ENCODE peak calls at places on chromosomes 7 and 10, in five cellular contexts. One of them, this sample, is unnamed.

GRCh38 chr10:59362991-59363390 is 642 bp upstream of the FAM13C start:
- DNase-seq in HepG2: no peak
- DNase-seq in H1: peak; percentile 66
- DNase-seq in K562: no peak
- DNase-seq in GM12878: no peak
- DNase-seq in this sample: peak; percentile 68

GRCh38 chr10:96614515-96614914 is 27.7 kb upstream of the TM9SF3 start:
- DNase-seq in HepG2: peak; percentile 24
- DNase-seq in H1: no peak
- DNase-seq in K562: peak; percentile 31
- DNase-seq in GM12878: no peak
- DNase-seq in this sample: peak; percentile 36

GRCh38 chr10:1022413-1022812 is 3.2 kb downstream of the IDI2 start:
- DNase-seq in HepG2: no peak
- DNase-seq in H1: no peak
- DNase-seq in K562: no peak
- DNase-seq in GM12878: no peak
- DNase-seq in this sample: no peak

GRCh38 chr7:68063171-68063570 is 1066.5 kb downstream of the TYW1 start:
- DNase-seq in HepG2: no peak
- DNase-seq in H1: peak; percentile 53
- DNase-seq in K562: peak; percentile 44
- DNase-seq in GM12878: no peak
- DNase-seq in this sample: peak; percentile 52

GRCh38 chr10:69846252-69847000 is 44.7 kb downstream of the COL13A1 start:
- DNase-seq in HepG2: no peak
- DNase-seq in H1: no peak
- DNase-seq in K562: no peak
- DNase-seq in GM12878: no peak
- DNase-seq in this sample: peak; percentile 47

GRCh38 chr7:17302575-17303142 is 4.2 kb downstream of the AHR start:
- DNase-seq in HepG2: no peak
- DNase-seq in H1: no peak
- DNase-seq in K562: no peak
- DNase-seq in GM12878: peak; percentile 40
- DNase-seq in this sample: no peak

GRCh38 chr7:143416565-143417149 is 8.0 kb upstream of the EPHA1 start:
- DNase-seq in HepG2: peak; percentile 48
- DNase-seq in H1: no peak
- DNase-seq in K562: peak; percentile 78
- DNase-seq in GM12878: no peak
- DNase-seq in this sample: peak; percentile 82

GRCh38 chr10:127872011-127872741 is 20.6 kb downstream of the CLRN3 start:
- DNase-seq in HepG2: no peak
- DNase-seq in H1: peak; percentile 27
- DNase-seq in K562: no peak
- DNase-seq in GM12878: no peak
- DNase-seq in this sample: no peak

GRCh38 chr10:34530778-34531177 is 284.3 kb downstream of the PARD3 start:
- DNase-seq in HepG2: peak; percentile 72
- DNase-seq in H1: no peak
- DNase-seq in K562: no peak
- DNase-seq in GM12878: no peak
- DNase-seq in this sample: no peak

GRCh38 chr7:111357691-111358090 is 204.6 kb downstream of the IMMP2L start:
- DNase-seq in HepG2: no peak
- DNase-seq in H1: no peak
- DNase-seq in K562: no peak
- DNase-seq in GM12878: no peak
- DNase-seq in this sample: no peak

GRCh38 chr7:35723011-35723410 is 28.1 kb upstream of the HERPUD2 start:
- DNase-seq in HepG2: no peak
- DNase-seq in H1: no peak
- DNase-seq in K562: no peak
- DNase-seq in GM12878: no peak
- DNase-seq in this sample: no peak

GRCh38 chr10:14742815-14743214 is 31.9 kb downstream of the FAM107B start:
- DNase-seq in HepG2: no peak
- DNase-seq in H1: no peak
- DNase-seq in K562: no peak
- DNase-seq in GM12878: peak; percentile 76
- DNase-seq in this sample: no peak

GRCh38 chr10:79244841-79245504 is 102.3 kb upstream of the PPIF start:
- DNase-seq in HepG2: no peak
- DNase-seq in H1: no peak
- DNase-seq in K562: no peak
- DNase-seq in GM12878: peak; percentile 82
- DNase-seq in this sample: no peak

GRCh38 chr10:59895629-59896116 is 10.7 kb downstream of the CCDC6 start:
- DNase-seq in HepG2: peak; percentile 80
- DNase-seq in H1: no peak
- DNase-seq in K562: peak; percentile 53
- DNase-seq in GM12878: no peak
- DNase-seq in this sample: peak; percentile 20

GRCh38 chr7:120053390-120053961 is 219.5 kb upstream of the KCND2 start:
- DNase-seq in HepG2: no peak
- DNase-seq in H1: no peak
- DNase-seq in K562: no peak
- DNase-seq in GM12878: no peak
- DNase-seq in this sample: no peak

GRCh38 chr10:80617807-80618206 is 80.1 kb downstream of the SH2D4B start:
- DNase-seq in HepG2: no peak
- DNase-seq in H1: no peak
- DNase-seq in K562: no peak
- DNase-seq in GM12878: no peak
- DNase-seq in this sample: no peak

GRCh38 chr10:94524146-94524545 is 21.4 kb upstream of the HELLS start:
- DNase-seq in HepG2: no peak
- DNase-seq in H1: no peak
- DNase-seq in K562: no peak
- DNase-seq in GM12878: no peak
- DNase-seq in this sample: no peak

GRCh38 chr10:123038782-123039631 is 30.2 kb downstream of the ACADSB start:
- DNase-seq in HepG2: peak; percentile 29
- DNase-seq in H1: no peak
- DNase-seq in K562: no peak
- DNase-seq in GM12878: no peak
- DNase-seq in this sample: no peak

GRCh38 chr7:27179030-27179429 is 4.9 kb upstream of the HOXA10 start:
- DNase-seq in HepG2: no peak
- DNase-seq in H1: peak; percentile 43
- DNase-seq in K562: no peak
- DNase-seq in GM12878: no peak
- DNase-seq in this sample: no peak

GRCh38 chr10:22894714-22895113 is 33.1 kb upstream of the ARMC3 start:
- DNase-seq in HepG2: no peak
- DNase-seq in H1: no peak
- DNase-seq in K562: no peak
- DNase-seq in GM12878: no peak
- DNase-seq in this sample: peak; percentile 9

GRCh38 chr7:117941138-117941810 is 68.0 kb upstream of the CTTNBP2 start:
- DNase-seq in HepG2: no peak
- DNase-seq in H1: no peak
- DNase-seq in K562: no peak
- DNase-seq in GM12878: no peak
- DNase-seq in this sample: no peak

GRCh38 chr10:17175551-17175950 is 25.9 kb downstream of the TRDMT1 start:
- DNase-seq in HepG2: no peak
- DNase-seq in H1: no peak
- DNase-seq in K562: no peak
- DNase-seq in GM12878: no peak
- DNase-seq in this sample: no peak

GRCh38 chr10:11672836-11673235 is 61.4 kb upstream of the USP6NL start:
- DNase-seq in HepG2: no peak
- DNase-seq in H1: no peak
- DNase-seq in K562: no peak
- DNase-seq in GM12878: no peak
- DNase-seq in this sample: no peak

GRCh38 chr7:79988642-79989041 is 146.0 kb upstream of the GNAI1 start:
- DNase-seq in HepG2: no peak
- DNase-seq in H1: no peak
- DNase-seq in K562: no peak
- DNase-seq in GM12878: no peak
- DNase-seq in this sample: no peak

GRCh38 chr7:50285259-50285658 is 19.3 kb upstream of the IKZF1 start:
- DNase-seq in HepG2: no peak
- DNase-seq in H1: no peak
- DNase-seq in K562: no peak
- DNase-seq in GM12878: no peak
- DNase-seq in this sample: no peak

DNA sequence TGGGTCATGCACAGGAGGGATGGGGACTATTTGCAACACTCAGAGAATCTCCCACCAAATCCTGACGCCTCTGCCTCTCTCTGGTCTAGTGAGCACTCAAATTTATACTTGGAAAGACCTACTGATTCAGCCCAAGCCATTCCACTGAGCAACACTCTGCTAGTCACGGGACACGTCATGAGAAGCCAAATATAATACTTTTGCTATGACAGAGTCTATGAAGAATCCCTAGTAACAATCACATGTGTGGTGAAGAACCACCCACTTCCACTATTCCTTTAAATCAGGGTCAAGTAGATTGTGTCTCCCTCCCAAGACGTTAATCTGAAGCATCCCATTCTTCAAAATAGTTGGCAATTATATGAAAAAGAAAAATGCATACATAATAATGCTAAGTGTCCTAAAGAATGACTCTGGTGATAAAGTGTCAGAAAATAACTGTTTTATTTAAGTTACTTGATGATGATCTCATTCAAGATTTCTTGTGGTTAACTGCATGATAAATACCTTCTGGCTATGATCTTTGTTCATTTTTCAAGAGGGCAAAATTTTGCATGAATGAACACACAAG is 28.5 kb downstream of the CHCHD3 start:
- DNase-seq in HepG2: no peak
- DNase-seq in H1: no peak
- DNase-seq in K562: no peak
- DNase-seq in GM12878: no peak
- DNase-seq in this sample: no peak
- TF ChIP-seq CHD2 in HepG2: no peak
- TF ChIP-seq CHD2 in H1: no peak
- TF ChIP-seq CHD2 in K562: no peak
- TF ChIP-seq CHD2 in GM12878: no peak
- TF ChIP-seq CHD2 in this sample: no peak

DNA sequence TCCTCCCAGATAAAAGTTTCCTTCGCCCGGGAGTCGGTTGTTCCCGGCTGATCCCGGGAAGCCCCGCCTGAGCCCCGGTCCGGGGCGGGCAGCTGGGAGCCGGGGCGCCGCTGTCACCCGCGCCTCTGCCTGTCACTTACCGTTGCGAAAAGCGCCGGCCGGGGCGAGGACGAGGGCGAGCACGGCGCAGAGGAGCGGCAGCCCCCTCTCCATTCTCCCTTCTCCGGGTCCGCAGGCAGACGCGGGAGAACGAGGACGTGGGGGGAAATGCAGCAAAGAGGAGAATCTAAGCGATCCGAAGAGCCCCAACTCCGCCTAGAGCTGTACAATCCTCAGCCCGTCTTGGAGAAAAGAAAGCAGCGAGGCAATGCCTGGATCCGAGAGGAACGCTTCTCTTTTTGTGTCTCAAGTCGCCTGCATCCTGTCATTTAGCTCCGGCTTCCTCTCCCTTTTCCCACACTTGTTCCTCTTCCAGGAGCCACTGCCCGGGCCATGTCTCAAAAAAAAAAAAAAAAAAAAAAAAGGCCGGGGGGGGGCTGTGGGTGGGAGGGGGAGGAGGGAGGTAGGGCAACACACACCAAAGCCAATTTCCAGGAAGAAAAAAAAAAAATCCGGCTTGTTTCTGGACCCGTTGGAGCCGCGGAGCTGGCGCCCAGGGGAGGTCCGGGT is at the start of gene NRP1:
- DNase-seq in HepG2: no peak
- DNase-seq in H1: peak; percentile 64
- DNase-seq in K562: no peak
- DNase-seq in GM12878: no peak
- DNase-seq in this sample: peak; percentile 65
- TF ChIP-seq YY1 in HepG2: no peak
- TF ChIP-seq YY1 in H1: no peak
- TF ChIP-seq YY1 in K562: no peak
- TF ChIP-seq YY1 in GM12878: no peak
- TF ChIP-seq YY1 in this sample: no peak

GRCh38 chr7:122944682-122945303 is 50.7 kb downstream of the TAS2R16 start:
- DNase-seq in HepG2: no peak
- DNase-seq in H1: no peak
- DNase-seq in K562: no peak
- DNase-seq in GM12878: no peak
- DNase-seq in this sample: no peak

GRCh38 chr7:122951006-122951405 is 44.5 kb downstream of the TAS2R16 start:
- DNase-seq in HepG2: no peak
- DNase-seq in H1: no peak
- DNase-seq in K562: no peak
- DNase-seq in GM12878: no peak
- DNase-seq in this sample: no peak

DNA sequence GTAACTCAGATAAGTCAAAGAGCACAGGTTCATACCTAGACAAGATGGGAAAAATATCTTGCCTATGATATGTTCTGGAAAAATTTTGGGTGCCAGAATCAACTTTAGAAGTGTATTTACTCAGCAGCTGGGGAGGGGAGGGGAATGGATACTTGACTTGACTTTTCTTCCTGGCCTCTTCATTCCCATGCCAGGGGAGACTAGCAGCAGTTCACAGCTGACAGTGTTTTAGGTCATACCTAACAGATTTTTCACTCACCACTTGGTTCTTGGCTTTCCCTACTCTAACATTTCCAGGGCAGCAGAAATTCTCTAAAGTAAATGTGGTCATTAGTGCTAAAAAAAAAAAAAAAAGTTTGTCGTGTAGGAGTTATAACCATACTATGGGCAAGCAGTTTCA is 46.3 kb downstream of the TAS2R16 start:
- DNase-seq in HepG2: no peak
- DNase-seq in H1: no peak
- DNase-seq in K562: no peak
- DNase-seq in GM12878: no peak
- DNase-seq in this sample: no peak
- TF ChIP-seq CHD2 in HepG2: no peak
- TF ChIP-seq CHD2 in H1: no peak
- TF ChIP-seq CHD2 in K562: no peak
- TF ChIP-seq CHD2 in GM12878: no peak
- TF ChIP-seq CHD2 in this sample: no peak

DNA sequence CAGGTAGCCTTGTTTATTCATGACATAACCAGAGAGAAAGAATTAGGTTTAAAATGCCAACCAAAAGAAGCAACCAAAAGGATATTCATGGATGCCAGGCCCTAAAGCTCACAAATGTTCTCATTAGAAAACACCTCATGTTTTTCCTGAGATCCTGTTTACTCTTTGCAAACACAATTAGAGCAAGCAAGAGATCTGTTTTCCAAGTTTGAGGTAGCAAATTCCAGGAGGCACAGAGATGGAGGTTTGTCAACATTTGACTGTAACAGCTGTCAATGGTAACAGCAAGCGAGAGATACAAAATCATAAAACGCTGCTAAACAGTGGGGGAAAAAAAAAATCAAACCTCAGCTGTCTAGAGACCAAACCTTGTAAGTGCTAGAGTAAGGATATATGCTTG is 182.2 kb downstream of the PLXDC2 start:
- DNase-seq in HepG2: no peak
- DNase-seq in H1: no peak
- DNase-seq in K562: no peak
- DNase-seq in GM12878: no peak
- DNase-seq in this sample: no peak
- TF ChIP-seq YY1 in HepG2: no peak
- TF ChIP-seq YY1 in H1: no peak
- TF ChIP-seq YY1 in K562: no peak
- TF ChIP-seq YY1 in GM12878: no peak
- TF ChIP-seq YY1 in this sample: no peak

This sample was measured in SK-N-SH.